ENCODE peak calls at places on chromosomes 1 and 21, in ten cellular contexts. X is spleen; G is mesenchymal stem cell; B is CD8-positive, alpha-beta memory T cell; W is fibroblast of lung; Q is lower lobe of right lung; Y is heart right ventricle; P is fibroblast of mammary gland; Z is IMR-90; R is PC-9. D is an unnamed sample.

GRCh38 chr1:83606416-83606955 is 392.4 kb downstream of the TTLL7 start:
- DNase-seq in X (no peak), G (no peak), B (no peak), W (no peak), Q (no peak), Y (no peak), P (no peak), Z (no peak), R (no peak), D (no peak)

GRCh38 chr21:15638856-15639549 is 90.8 kb upstream of the USP25 start:
- DNase-seq in X (no peak), G (no peak), B (no peak), W (no peak), Q (peak; percentile 81), Y (no peak), P (no peak), Z (no peak), R (peak; percentile 48), D (peak; percentile 46)

GRCh38 chr1:207811920-207812720 is 60.3 kb downstream of the CD46 start:
- DNase-seq in X (no peak), G (no peak), B (no peak), W (peak; percentile 31), Q (peak; percentile 81), Y (no peak), P (peak; percentile 57), Z (peak; percentile 32), R (no peak), D (peak; percentile 91)

GRCh38 chr1:50970508-50970885 is 452 bp downstream of the CDKN2C start:
- DNase-seq in X (no peak), G (no peak), B (no peak), W (no peak), Q (no peak), Y (no peak), P (peak; percentile 44), Z (no peak), R (no peak), D (no peak)

GRCh38 chr21:30436986-30437385 is 3.1 kb upstream of the KRTAP15-1 start:
- DNase-seq in X (no peak), G (no peak), B (no peak), W (no peak), Q (no peak), Y (no peak), P (no peak), Z (no peak), R (no peak), D (peak; percentile 66)

GRCh38 chr1:151108331-151108730 is 37.8 kb downstream of the GABPB2 start:
- DNase-seq in X (no peak), G (no peak), B (no peak), W (no peak), Q (no peak), Y (no peak), P (no peak), Z (no peak), R (no peak), D (no peak)

GRCh38 chr1:178266619-178267066 is 172.7 kb downstream of the RASAL2 start:
- DNase-seq in X (no peak), G (no peak), B (no peak), W (no peak), Q (no peak), Y (no peak), P (no peak), Z (no peak), R (no peak), D (no peak)

GRCh38 chr1:2643414-2644077 is 10.7 kb upstream of the MMEL1 start:
- DNase-seq in X (peak; percentile 76), G (no peak), B (no peak), W (no peak), Q (peak; percentile 34), Y (no peak), P (no peak), Z (no peak), R (no peak), D (no peak)

GRCh38 chr1:7674972-7675371 is 96.1 kb upstream of the VAMP3 start:
- DNase-seq in X (no peak), G (no peak), B (no peak), W (no peak), Q (no peak), Y (no peak), P (no peak), Z (no peak), R (no peak), D (no peak)

GRCh38 chr1:164733070-164733469 is 174.1 kb downstream of the PBX1 start:
- DNase-seq in X (no peak), G (peak; percentile 72), B (no peak), W (peak; percentile 57), Q (no peak), Y (no peak), P (peak; percentile 86), Z (peak; percentile 80), R (peak; percentile 48), D (no peak)

DNA sequence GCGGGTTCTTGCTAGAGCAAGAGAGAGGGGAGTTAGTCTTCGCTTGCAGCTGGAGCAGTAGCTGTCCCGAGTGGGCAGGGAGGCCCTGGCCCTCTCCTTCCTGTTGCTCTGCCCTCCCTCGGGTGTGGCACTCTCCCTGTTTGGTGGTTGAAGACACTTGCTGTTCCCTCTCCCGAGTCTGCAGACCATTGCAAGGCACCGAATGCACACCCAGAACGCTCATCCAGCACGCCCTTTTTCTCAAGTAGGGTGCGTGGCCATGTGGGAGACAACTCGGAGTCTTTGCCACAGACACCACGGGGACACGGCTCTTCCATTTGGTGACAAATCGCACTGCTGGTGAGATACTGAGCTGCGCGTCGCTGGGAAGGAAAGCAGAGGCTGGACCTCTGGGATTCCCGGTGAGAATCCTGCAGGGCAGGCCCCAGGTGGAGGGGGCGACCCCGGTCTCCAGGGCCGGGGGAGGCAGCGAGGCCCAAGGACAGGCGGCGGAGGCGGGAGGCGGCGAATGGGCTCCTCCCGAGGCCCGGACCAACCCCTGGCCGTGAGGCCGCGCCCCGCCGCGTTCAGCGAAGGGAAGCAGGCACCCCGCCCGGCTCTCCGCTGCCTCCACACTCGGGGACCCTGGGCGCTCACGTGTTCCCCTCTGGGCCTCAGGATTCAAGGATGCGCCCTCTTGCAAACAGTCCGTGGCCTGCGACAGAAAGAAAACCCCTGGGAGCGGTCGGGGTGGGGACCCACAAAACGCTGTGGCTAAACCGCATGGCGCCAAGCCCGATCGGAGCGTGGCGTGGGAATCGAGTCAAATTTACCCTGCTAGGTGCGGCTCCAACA is 10.4 kb upstream of the TMEM200B start:
- DNase-seq in X (peak; percentile 73), G (no peak), B (no peak), W (no peak), Q (no peak), Y (no peak), P (no peak), Z (no peak), R (no peak), D (no peak)
- H3K4me3 ChIP-seq in X (no peak overlapping the region), G (no peak overlapping the region), B (no peak overlapping the region), W (no peak overlapping the region), Q (peak overlapping the region; percentile 19), Y (peak overlapping the region; percentile 25), P (no peak overlapping the region), Z (no peak overlapping the region), R (no peak overlapping the region), D (no peak overlapping the region)

GRCh38 chr1:12415239-12415543 is 185.4 kb downstream of the VPS13D start:
- DNase-seq in X (no peak), G (peak; percentile 55), B (no peak), W (peak; percentile 23), Q (no peak), Y (no peak), P (peak; percentile 68), Z (peak; percentile 73), R (no peak), D (no peak)
- H3K4me3 ChIP-seq in X (no peak overlapping the region), G (no peak overlapping the region), B (no peak overlapping the region), W (no peak overlapping the region), Q (no peak overlapping the region), Y (no peak overlapping the region), P (no peak overlapping the region), Z (no peak overlapping the region), R (no peak overlapping the region), D (no peak overlapping the region)

GRCh38 chr1:109622103-109622892 is 2.7 kb downstream of the AMPD2 start:
- DNase-seq in X (no peak), G (no peak), B (no peak), W (no peak), Q (no peak), Y (no peak), P (no peak), Z (no peak), R (peak; percentile 20), D (no peak)

GRCh38 chr1:109622895-109623294 is 3.3 kb downstream of the AMPD2 start:
- DNase-seq in X (no peak), G (no peak), B (no peak), W (no peak), Q (no peak), Y (no peak), P (no peak), Z (no peak), R (no peak), D (no peak)

GRCh38 chr1:109624215-109625010 is 4.8 kb downstream of the AMPD2 start:
- DNase-seq in X (no peak), G (no peak), B (no peak), W (no peak), Q (no peak), Y (no peak), P (no peak), Z (no peak), R (peak; percentile 24), D (no peak)

GRCh38 chr1:109625176-109625575 is 5.5 kb downstream of the AMPD2 start:
- DNase-seq in X (no peak), G (no peak), B (no peak), W (no peak), Q (no peak), Y (no peak), P (no peak), Z (no peak), R (no peak), D (no peak)

DNA sequence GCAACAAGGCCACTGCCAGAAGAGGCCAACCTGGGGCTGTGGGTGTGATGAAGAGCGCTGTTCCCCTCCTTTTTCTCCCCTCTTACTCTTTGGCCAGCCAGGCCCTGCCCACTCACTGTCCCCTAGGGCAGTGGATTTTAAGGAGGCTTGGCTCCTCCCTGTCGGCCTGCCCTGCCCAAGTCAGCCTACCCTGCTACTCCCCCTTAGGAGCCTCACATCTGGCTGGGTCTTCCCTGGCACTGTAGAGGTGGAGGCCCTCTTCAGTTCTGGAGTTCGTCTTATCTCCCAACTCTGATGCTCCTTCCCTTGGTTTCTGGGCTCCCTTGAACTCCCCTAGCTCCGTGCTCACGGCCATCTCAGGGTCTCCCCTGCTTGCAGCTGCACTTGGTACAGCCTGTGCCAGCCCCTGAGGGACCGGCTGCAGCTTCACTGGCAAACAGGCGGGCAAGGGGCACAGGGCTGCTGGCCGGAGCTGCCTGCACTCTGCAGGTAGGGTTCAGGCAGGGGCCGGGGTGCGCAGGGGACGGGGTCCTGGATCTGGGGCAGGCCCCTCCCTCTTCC is 4.0 kb downstream of the AMPD2 start:
- DNase-seq in X (no peak), G (no peak), B (no peak), W (no peak), Q (no peak), Y (no peak), P (no peak), Z (no peak), R (no peak), D (no peak)
- H3K4me3 ChIP-seq in X (peak overlapping the region; percentile 29), G (no peak overlapping the region), B (peak overlapping the region; percentile 36), W (no peak overlapping the region), Q (peak overlapping the region; percentile 6), Y (no peak overlapping the region), P (no peak overlapping the region), Z (no peak overlapping the region), R (no peak overlapping the region), D (no peak overlapping the region)

GRCh38 chr1:13583964-13584791 is 546 bp downstream of the PDPN start:
- DNase-seq in X (no peak), G (peak; percentile 69), B (no peak), W (peak; percentile 10), Q (peak; percentile 55), Y (peak; percentile 43), P (peak; percentile 78), Z (no peak), R (no peak), D (no peak)
- H3K4me3 ChIP-seq in X (no peak overlapping the region), G (peak overlapping the region; percentile 40), B (no peak overlapping the region), W (no peak overlapping the region), Q (peak overlapping the region; percentile 54), Y (peak overlapping the region; percentile 65), P (peak overlapping the region; percentile 50), Z (peak overlapping the region; percentile 42), R (no peak overlapping the region), D (no peak overlapping the region)